ENCODE peak calls at places on chromosomes 12 and 14, in seven cellular contexts. I is small intestine, V is uterus, Y is Peyer's patch, M is H9, S is mesendoderm, A is AG04450. H is an unnamed sample.

GRCh38 chr14:103232831-103233319 is 101.2 kb upstream of the EIF5 start:
- DNase-seq in I (no peak), V (no peak), Y (no peak), M (no peak), S (no peak), A (no peak), H (no peak)

GRCh38 chr14:37147310-37147875 is 25.0 kb downstream of the SLC25A21 start:
- DNase-seq in I (no peak), V (no peak), Y (no peak), M (no peak), S (peak), A (no peak), H (no peak)

GRCh38 chr12:70581199-70581598 is 56.0 kb downstream of the PTPRB start:
- DNase-seq in I (no peak), V (no peak), Y (no peak), M (no peak), S (no peak), A (no peak), H (no peak)

GRCh38 chr14:102013669-102014200 is 49.4 kb downstream of the DYNC1H1 start:
- DNase-seq in I (no peak), V (no peak), Y (no peak), M (no peak), S (no peak), A (no peak), H (no peak)

GRCh38 chr12:45200497-45201043 is 15.3 kb upstream of the ANO6 start:
- DNase-seq in I (peak), V (peak), Y (no peak), M (no peak), S (no peak), A (no peak), H (no peak)

GRCh38 chr12:56947633-56948535 is 9.5 kb downstream of the RDH16 start:
- DNase-seq in I (no peak), V (no peak), Y (no peak), M (no peak), S (peak), A (no peak), H (no peak)

GRCh38 chr14:101492716-101493115 is 68.6 kb upstream of the DIO3 start:
- DNase-seq in I (no peak), V (peak), Y (peak), M (peak), S (no peak), A (no peak), H (no peak)

GRCh38 chr14:98290596-98290995 is 981.4 kb downstream of the BCL11B start:
- DNase-seq in I (no peak), V (no peak), Y (no peak), M (no peak), S (no peak), A (no peak), H (peak)

GRCh38 chr14:54593860-54594259 is 26.9 kb downstream of the SAMD4A start:
- DNase-seq in I (no peak), V (no peak), Y (no peak), M (no peak), S (no peak), A (no peak), H (no peak)

GRCh38 chr12:115923851-115924250 is 353.6 kb downstream of the MED13L start:
- DNase-seq in I (no peak), V (no peak), Y (no peak), M (no peak), S (no peak), A (no peak), H (no peak)

GRCh38 chr12:108515916-108516315 is 839 bp downstream of the FICD start:
- DNase-seq in I (peak), V (no peak), Y (no peak), M (no peak), S (peak), A (no peak), H (no peak)

GRCh38 chr12:21169878-21170472 is 39.0 kb downstream of the SLCO1B1 start:
- DNase-seq in I (peak), V (no peak), Y (no peak), M (peak), S (peak), A (no peak), H (no peak)

GRCh38 chr12:93868771-93869170 is 191.6 kb downstream of the CRADD start:
- DNase-seq in I (no peak), V (no peak), Y (no peak), M (no peak), S (no peak), A (no peak), H (no peak)

GRCh38 chr12:1189163-1189562 is 198.1 kb downstream of the ERC1 start:
- DNase-seq in I (no peak), V (no peak), Y (no peak), M (no peak), S (peak), A (no peak), H (peak)

GRCh38 chr12:115752151-115752550 is 525.3 kb downstream of the MED13L start:
- DNase-seq in I (no peak), V (no peak), Y (no peak), M (no peak), S (no peak), A (peak), H (no peak)

GRCh38 chr14:95319312-95320075 is at the start of gene CLMN:
- DNase-seq in I (peak), V (peak), Y (peak), M (peak), S (peak), A (no peak), H (no peak)

GRCh38 chr14:64454671-64455070 is 10.6 kb upstream of the AKAP5 start:
- DNase-seq in I (no peak), V (no peak), Y (no peak), M (no peak), S (no peak), A (no peak), H (no peak)

GRCh38 chr12:106710143-106710893 is 64.2 kb upstream of the RIC8B start:
- DNase-seq in I (no peak), V (no peak), Y (no peak), M (no peak), S (peak), A (no peak), H (no peak)

GRCh38 chr14:99595034-99595433 is 9.0 kb downstream of the CCDC85C start:
- DNase-seq in I (peak), V (no peak), Y (no peak), M (no peak), S (no peak), A (no peak), H (no peak)

GRCh38 chr14:105917933-105918436 is 391.6 kb downstream of the TMEM121 start:
- DNase-seq in I (no peak), V (no peak), Y (peak), M (no peak), S (no peak), A (no peak), H (no peak)

GRCh38 chr14:38073641-38074040 is 134.1 kb upstream of the SSTR1 start:
- DNase-seq in I (peak), V (no peak), Y (no peak), M (no peak), S (no peak), A (no peak), H (no peak)

GRCh38 chr14:71050227-71050823 is 143.1 kb downstream of the PCNX1 start:
- DNase-seq in I (peak), V (no peak), Y (no peak), M (no peak), S (peak), A (no peak), H (no peak)

GRCh38 chr14:29993148-29993547 is 65.5 kb upstream of the PRKD1 start:
- DNase-seq in I (peak), V (no peak), Y (no peak), M (no peak), S (no peak), A (no peak), H (no peak)

GRCh38 chr12:102533483-102533882 is 53.1 kb upstream of the IGF1 start:
- DNase-seq in I (no peak), V (no peak), Y (no peak), M (no peak), S (no peak), A (no peak), H (no peak)

GRCh38 chr12:67358686-67359374 is 89.7 kb downstream of the CAND1 start:
- DNase-seq in I (no peak), V (no peak), Y (no peak), M (no peak), S (no peak), A (peak), H (no peak)

GRCh38 chr12:24853588-24853987 is 95.3 kb downstream of the BCAT1 start:
- DNase-seq in I (no peak), V (no peak), Y (no peak), M (no peak), S (no peak), A (peak), H (peak)

GRCh38 chr12:126558219-126558618 is 1493.0 kb downstream of the AACS start:
- DNase-seq in I (no peak), V (no peak), Y (no peak), M (no peak), S (no peak), A (no peak), H (no peak)

GRCh38 chr14:70655110-70655826 is 13.6 kb downstream of the TTC9 start:
- DNase-seq in I (peak), V (no peak), Y (no peak), M (peak), S (peak), A (no peak), H (no peak)

GRCh38 chr12:17151917-17152316 is 546.0 kb upstream of the LMO3 start:
- DNase-seq in I (peak), V (no peak), Y (no peak), M (no peak), S (no peak), A (no peak), H (no peak)

GRCh38 chr12:95836630-95837239 is 22.0 kb upstream of the SNRPF start:
- DNase-seq in I (peak), V (no peak), Y (no peak), M (no peak), S (no peak), A (no peak), H (no peak)

GRCh38 chr14:67879026-67879425 is 59.4 kb downstream of the RAD51B start:
- DNase-seq in I (no peak), V (no peak), Y (no peak), M (no peak), S (no peak), A (no peak), H (no peak)

GRCh38 chr14:20609215-20610001 is 18.2 kb upstream of the RNASE12 start:
- DNase-seq in I (peak), V (peak), Y (peak), M (peak), S (peak), A (peak), H (peak)
- H3K27ac ChIP-seq in I (no peak), V (peak), Y (peak), M (no peak), S (no peak), A (no peak), H (peak)

DNA sequence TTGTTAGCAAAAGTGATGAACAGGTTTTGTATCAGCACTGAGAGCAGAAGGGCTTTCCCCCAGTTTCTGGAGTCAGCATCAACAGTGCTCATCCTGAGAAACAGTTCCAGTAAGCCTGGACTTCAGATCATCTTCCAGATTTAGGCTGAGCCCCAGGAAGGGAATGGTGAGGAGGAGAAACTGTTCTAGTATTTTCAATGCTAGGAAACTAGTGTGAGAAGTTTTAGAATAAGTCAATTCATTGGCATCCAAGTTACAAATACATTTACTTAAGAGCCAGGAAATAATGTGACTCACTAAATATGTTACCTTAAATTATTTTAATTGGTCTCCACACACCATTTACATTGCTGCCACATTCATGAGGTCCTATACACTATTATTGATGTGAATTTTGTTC is 123.3 kb downstream of the SRGAP1 start:
- DNase-seq in I (no peak), V (no peak), Y (no peak), M (no peak), S (no peak), A (no peak), H (no peak)
- H3K27ac ChIP-seq in I (no peak), V (no peak), Y (no peak), M (no peak), S (no peak), A (peak), H (no peak)

DNA sequence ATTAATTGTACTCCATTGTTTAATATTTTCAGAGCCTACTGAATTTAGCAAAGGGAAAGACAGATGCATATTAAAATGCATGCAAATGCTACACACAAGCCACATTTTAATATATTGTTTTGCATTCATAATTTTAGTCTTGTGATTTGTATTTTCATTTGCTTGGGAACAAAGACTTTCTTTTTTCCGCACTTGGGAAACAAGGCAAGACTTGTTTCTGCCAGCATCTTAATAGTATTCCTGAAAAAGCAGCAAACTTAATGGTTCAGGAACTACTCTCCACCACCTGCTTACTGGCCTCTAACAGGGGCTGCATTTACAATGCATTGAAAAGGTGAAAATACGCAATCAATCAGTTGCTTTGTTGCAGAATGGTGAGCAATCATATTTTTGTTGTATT is 144.0 kb upstream of the BTG1 start:
- DNase-seq in I (no peak), V (no peak), Y (no peak), M (no peak), S (no peak), A (no peak), H (no peak)
- H3K27ac ChIP-seq in I (no peak), V (peak), Y (no peak), M (no peak), S (no peak), A (no peak), H (peak)

DNA sequence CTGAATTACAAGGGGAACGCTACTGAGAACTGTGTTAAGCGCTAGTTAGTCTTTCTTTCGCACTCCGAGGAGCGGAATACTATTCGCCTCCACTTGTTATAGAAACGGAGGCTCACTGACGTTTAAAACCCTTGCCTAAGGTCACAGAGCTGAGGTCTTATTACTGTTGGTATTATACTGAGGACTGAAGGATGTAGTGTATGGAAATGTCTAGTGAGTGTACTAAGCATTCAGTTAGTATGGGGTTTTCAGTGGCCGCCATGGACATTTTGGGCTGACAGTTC is 826 bp downstream of the ACADS start:
- DNase-seq in I (no peak), V (no peak), Y (no peak), M (no peak), S (no peak), A (no peak), H (no peak)
- H3K27ac ChIP-seq in I (peak), V (peak), Y (peak), M (no peak), S (no peak), A (no peak), H (no peak)

GRCh38 chr12:60992087-60992486 is 1268.1 kb upstream of the USP15 start:
- DNase-seq in I (no peak), V (no peak), Y (no peak), M (no peak), S (no peak), A (no peak), H (no peak)
- H3K27ac ChIP-seq in I (no peak), V (no peak), Y (no peak), M (no peak), S (no peak), A (no peak), H (no peak)

DNA sequence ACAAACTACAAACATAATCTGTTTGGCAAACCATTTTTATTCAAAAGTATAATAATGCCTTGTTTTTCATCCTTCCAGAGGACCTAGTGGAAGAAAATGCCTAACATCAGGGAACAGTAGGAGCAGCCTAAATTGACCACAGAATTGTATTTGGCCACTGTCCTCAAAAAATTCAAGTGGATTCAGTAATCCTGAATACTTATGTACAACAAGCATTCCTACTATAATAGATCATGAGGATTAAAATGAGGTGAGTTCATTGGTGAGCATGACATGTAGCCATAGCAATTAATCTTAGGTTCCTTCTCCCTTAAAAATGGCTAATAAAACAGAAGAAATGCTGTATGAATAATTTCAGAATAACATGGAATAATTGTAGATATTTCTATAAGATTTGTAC is 209.3 kb downstream of the DAD1 start:
- DNase-seq in I (no peak), V (no peak), Y (no peak), M (no peak), S (no peak), A (no peak), H (no peak)
- H3K27ac ChIP-seq in I (no peak), V (no peak), Y (no peak), M (no peak), S (no peak), A (no peak), H (no peak)

GRCh38 chr12:68876471-68876870 is 56.5 kb downstream of the CPM start:
- DNase-seq in I (no peak), V (no peak), Y (no peak), M (no peak), S (no peak), A (no peak), H (no peak)
- H3K27ac ChIP-seq in I (no peak), V (no peak), Y (no peak), M (no peak), S (no peak), A (no peak), H (no peak)